ENCODE peak calls at places on chromosome 21, in four cellular contexts. X is esophagus squamous epithelium; W is effector memory CD4-positive, alpha-beta T cell; Z is HCT116. G is an unnamed sample.
A peak's percentile ranks its signal among the peaks of the same experiment; 100 is the strongest.

GRCh38 chr21:31132574-31133242 is 94.4 kb upstream of the KRTAP19-8 start:
- DNase-seq in W (peak; percentile 58), Z (no peak), X (no peak), G (peak; percentile 51)

GRCh38 chr21:31470896-31471694 is 127.0 kb upstream of the TIAM1 start:
- DNase-seq in X (no peak), Z (no peak), W (no peak), G (no peak)

GRCh38 chr21:41965447-41966340 is 11.9 kb upstream of the C2CD2 start:
- DNase-seq in W (no peak), Z (no peak), X (no peak), G (no peak)

GRCh38 chr21:31855180-31855579 is 17.6 kb upstream of the HUNK start:
- DNase-seq in W (no peak), Z (no peak), X (no peak), G (no peak)

GRCh38 chr21:32312321-32312720 is 13.7 kb downstream of the MRAP start:
- DNase-seq in Z (no peak), X (no peak), W (no peak), G (no peak)

GRCh38 chr21:33373451-33373850 is 29.8 kb upstream of the IFNGR2 start:
- DNase-seq in X (no peak), W (no peak), Z (no peak), G (no peak)

GRCh38 chr21:24658016-24658415 is 949.3 kb downstream of the MRPL39 start:
- DNase-seq in X (no peak), W (no peak), Z (no peak), G (no peak)

GRCh38 chr21:20639026-20639425 is 359.2 kb upstream of the NCAM2 start:
- DNase-seq in W (no peak), X (no peak), Z (no peak), G (no peak)

GRCh38 chr21:33308586-33309490 is 15.9 kb upstream of the IFNAR1 start:
- DNase-seq in W (no peak), X (no peak), Z (no peak), G (no peak)

GRCh38 chr21:17139696-17140095 is 373.1 kb upstream of the CXADR start:
- DNase-seq in W (no peak), Z (no peak), X (no peak), G (peak; percentile 21)

GRCh38 chr21:21324297-21324696 is 326.1 kb downstream of the NCAM2 start:
- DNase-seq in X (no peak), Z (no peak), W (no peak), G (no peak)

GRCh38 chr21:34261841-34262832 is 101.7 kb upstream of the KCNE2 start:
- DNase-seq in Z (no peak), X (no peak), W (no peak), G (no peak)

GRCh38 chr21:30240661-30241060 is 24.8 kb upstream of the CLDN8 start:
- DNase-seq in Z (no peak), W (no peak), X (no peak), G (no peak)

GRCh38 chr21:40846566-40847411 is at the start of gene DSCAM:
- DNase-seq in W (no peak), Z (no peak), X (no peak), G (no peak)

GRCh38 chr21:35020446-35020845 is 28.7 kb downstream of the RUNX1 start:
- DNase-seq in W (peak; percentile 38), Z (no peak), X (no peak), G (peak; percentile 19)

GRCh38 chr21:28750565-28750964 is 242.1 kb downstream of the LTN1 start:
- DNase-seq in X (no peak), Z (no peak), W (no peak), G (no peak)

GRCh38 chr21:44438531-44439210 is 16.6 kb upstream of the LRRC3 start:
- DNase-seq in W (no peak), X (no peak), Z (no peak), G (no peak)

GRCh38 chr21:35215870-35216269 is 166.8 kb upstream of the RUNX1 start:
- DNase-seq in X (no peak), W (no peak), Z (no peak), G (no peak)

GRCh38 chr21:41032536-41032935 is 135.4 kb upstream of the BACE2 start:
- DNase-seq in X (no peak), Z (no peak), W (no peak), G (no peak)

GRCh38 chr21:36646011-36646410 is 52.9 kb upstream of the SIM2 start:
- DNase-seq in W (no peak), Z (no peak), X (no peak), G (no peak)

GRCh38 chr21:28615276-28615675 is 377.4 kb downstream of the LTN1 start:
- DNase-seq in X (no peak), Z (no peak), W (no peak), G (no peak)

GRCh38 chr21:15031790-15032357 is 32.9 kb downstream of the NRIP1 start:
- DNase-seq in X (no peak), Z (no peak), W (no peak), G (no peak)
- H3K4me1 ChIP-seq in X (no peaks in the 10 kb centered on the region), Z (peaks cover 6% of the 10 kb centered on the region), W (no peaks in the 10 kb centered on the region), G (no peaks in the 10 kb centered on the region)

DNA sequence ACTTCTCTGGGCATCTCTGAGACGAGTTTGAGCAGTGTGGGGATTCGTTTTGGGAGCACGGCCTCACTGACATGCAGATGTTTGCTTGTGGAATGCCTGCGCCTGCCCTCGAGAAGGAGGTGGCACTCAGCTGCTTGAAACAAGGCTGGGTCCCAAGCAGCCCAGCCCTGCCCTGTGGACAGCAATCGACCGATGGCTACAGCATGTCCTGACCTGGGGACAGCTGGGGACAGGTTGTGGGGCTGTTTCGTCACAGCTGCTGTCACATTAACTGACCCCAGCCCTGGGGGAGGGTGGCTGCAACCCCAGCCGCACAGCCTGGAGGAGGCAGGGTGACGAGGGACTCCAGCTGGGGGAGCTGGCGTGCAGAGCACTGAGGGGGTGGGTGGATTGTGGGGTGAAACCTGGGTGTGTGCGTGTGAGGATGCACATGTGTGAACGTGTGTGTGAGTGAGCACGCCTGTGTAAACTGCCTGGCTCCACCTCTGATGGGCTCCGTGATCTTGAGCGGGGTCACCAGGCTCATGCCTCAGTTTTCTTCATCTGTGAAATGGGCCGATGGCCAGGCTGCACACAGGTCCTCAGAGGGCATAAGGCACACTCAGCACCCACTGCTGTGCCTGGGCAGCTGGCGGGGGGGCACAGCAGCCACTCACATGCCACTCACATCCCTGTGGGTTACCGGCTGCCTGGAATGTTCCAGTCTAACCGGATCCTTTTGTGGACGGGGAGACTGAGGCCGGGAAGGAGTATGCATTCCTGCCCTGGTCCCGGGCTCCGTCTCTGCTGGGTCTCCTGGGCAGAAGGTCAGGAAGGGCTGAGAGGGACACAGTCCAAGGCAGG is 49.3 kb downstream of the COL18A1 start:
- DNase-seq in X (no peak), W (no peak), Z (no peak), G (no peak)
- H3K4me1 ChIP-seq in X (peaks cover 46% of the 10 kb centered on the region), W (no peaks in the 10 kb centered on the region), Z (no peaks in the 10 kb centered on the region), G (no peaks in the 10 kb centered on the region)

DNA sequence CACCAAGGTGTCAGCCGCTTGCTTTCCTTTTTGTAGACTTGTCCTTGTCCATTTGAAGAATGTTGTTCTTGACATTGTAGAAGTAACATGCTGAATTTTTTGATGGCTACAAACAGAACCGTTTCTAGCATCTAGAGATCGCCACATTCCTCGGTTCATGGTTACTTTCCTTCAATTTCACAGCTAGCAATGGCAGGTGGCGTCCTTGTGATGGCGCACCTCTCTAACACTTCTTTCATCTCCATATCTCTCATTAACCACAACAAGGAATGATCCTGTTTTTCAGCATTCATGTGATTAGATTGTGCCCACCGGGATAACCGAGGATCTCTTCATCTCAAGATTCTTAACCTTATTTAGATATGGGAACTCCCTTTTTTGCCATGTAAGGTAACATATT is 2129.8 kb downstream of the NCAM2 start:
- DNase-seq in Z (no peak), W (no peak), X (no peak), G (no peak)
- H3K4me1 ChIP-seq in Z (no peaks in the 10 kb centered on the region), W (no peaks in the 10 kb centered on the region), X (no peaks in the 10 kb centered on the region), G (no peaks in the 10 kb centered on the region)

DNA sequence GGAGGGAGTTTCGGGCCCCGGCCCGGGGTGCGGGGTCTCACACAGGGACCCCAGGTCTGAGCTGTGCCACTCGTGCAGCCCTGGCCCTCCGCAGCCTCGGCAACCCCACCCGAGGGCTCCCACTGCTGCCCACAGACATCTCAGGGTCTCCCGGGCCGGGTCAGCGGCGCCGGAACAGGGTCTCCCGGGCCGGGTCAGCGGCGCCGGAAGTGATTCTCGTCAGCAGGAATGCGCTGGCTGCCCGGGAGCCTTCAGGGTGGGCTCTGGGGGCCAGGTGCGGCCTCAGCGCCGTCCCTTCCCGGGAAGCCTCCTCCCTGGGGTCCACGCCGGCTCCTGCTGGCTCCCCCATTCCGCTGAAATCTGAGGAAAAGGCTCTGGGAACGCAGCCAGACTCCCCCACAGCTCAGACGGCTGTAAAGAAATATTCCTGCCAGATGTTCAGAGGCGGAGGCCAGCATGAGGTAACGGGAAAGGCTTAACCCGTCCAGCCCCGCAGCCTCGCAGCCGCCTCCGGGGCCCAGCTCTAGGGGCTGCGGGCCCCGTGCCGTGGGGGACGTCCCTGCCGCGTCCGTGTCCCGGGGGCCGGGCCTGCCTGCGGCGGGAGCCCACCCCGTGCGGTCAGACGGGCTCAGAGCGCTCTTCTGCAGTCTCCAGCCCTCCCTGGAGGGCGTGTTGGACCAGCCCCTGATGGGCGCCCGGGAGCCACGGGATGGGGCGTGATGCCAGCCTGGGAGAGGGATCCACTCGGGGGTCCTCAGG is 8.7 kb upstream of the COL6A1 start:
- DNase-seq in W (no peak), Z (no peak), X (no peak), G (no peak)
- H3K4me1 ChIP-seq in W (peaks cover 34% of the 10 kb centered on the region), Z (peaks cover 23% of the 10 kb centered on the region), X (peaks cover 44% of the 10 kb centered on the region), G (peaks cover 31% of the 10 kb centered on the region)